ENCODE peak calls at places on chromosomes 13 and 19, in six cellular contexts. One of them, this sample, is unnamed.
A peak's percentile ranks its signal among the peaks of the same experiment; 100 is the strongest.

GRCh38 chr13:64347662-64348061 is 2882.5 kb downstream of the PCDH9 start:
- DNase-seq in choroid plexus epithelial cell: peak; percentile 32
- DNase-seq in stomach: no peak
- DNase-seq in cardiac fibroblast: peak; percentile 40
- DNase-seq in uterus: no peak
- DNase-seq in thoracic aorta: no peak
- DNase-seq in this sample: peak; percentile 23

GRCh38 chr19:49331616-49332055 is 3.6 kb upstream of the CD37 start:
- DNase-seq in stomach: peak; percentile 34
- DNase-seq in choroid plexus epithelial cell: peak; percentile 83
- DNase-seq in cardiac fibroblast: peak; percentile 59
- DNase-seq in uterus: no peak
- DNase-seq in thoracic aorta: no peak
- DNase-seq in this sample: no peak

GRCh38 chr13:112248406-112248760 is 127.8 kb upstream of the SPACA7 start:
- DNase-seq in uterus: no peak
- DNase-seq in cardiac fibroblast: no peak
- DNase-seq in thoracic aorta: no peak
- DNase-seq in stomach: no peak
- DNase-seq in choroid plexus epithelial cell: no peak
- DNase-seq in this sample: no peak

GRCh38 chr19:19597809-19598306 is 20.6 kb downstream of the PBX4 start:
- DNase-seq in cardiac fibroblast: peak; percentile 29
- DNase-seq in thoracic aorta: no peak
- DNase-seq in stomach: no peak
- DNase-seq in uterus: no peak
- DNase-seq in choroid plexus epithelial cell: peak; percentile 22
- DNase-seq in this sample: no peak

GRCh38 chr13:66414196-66414800 is 815.8 kb downstream of the PCDH9 start:
- DNase-seq in stomach: no peak
- DNase-seq in cardiac fibroblast: no peak
- DNase-seq in choroid plexus epithelial cell: peak; percentile 15
- DNase-seq in uterus: no peak
- DNase-seq in thoracic aorta: no peak
- DNase-seq in this sample: no peak

GRCh38 chr19:16005925-16006324 is 57.1 kb downstream of the OR10H4 start:
- DNase-seq in choroid plexus epithelial cell: no peak
- DNase-seq in thoracic aorta: no peak
- DNase-seq in cardiac fibroblast: no peak
- DNase-seq in uterus: no peak
- DNase-seq in stomach: no peak
- DNase-seq in this sample: no peak

GRCh38 chr19:13850910-13851753 is 25.8 kb upstream of the NANOS3 start:
- DNase-seq in choroid plexus epithelial cell: peak; percentile 92
- DNase-seq in stomach: peak; percentile 83
- DNase-seq in uterus: peak; percentile 95
- DNase-seq in thoracic aorta: peak; percentile 70
- DNase-seq in cardiac fibroblast: peak; percentile 96
- DNase-seq in this sample: peak; percentile 93

GRCh38 chr19:38386300-38386967 is 1.4 kb downstream of the GGN start:
- DNase-seq in uterus: no peak
- DNase-seq in stomach: no peak
- DNase-seq in choroid plexus epithelial cell: no peak
- DNase-seq in thoracic aorta: no peak
- DNase-seq in cardiac fibroblast: no peak
- DNase-seq in this sample: no peak

GRCh38 chr19:2462635-2463421 is 6.1 kb upstream of the LMNB2 start:
- DNase-seq in thoracic aorta: peak; percentile 38
- DNase-seq in cardiac fibroblast: peak; percentile 96
- DNase-seq in uterus: peak; percentile 90
- DNase-seq in stomach: peak; percentile 83
- DNase-seq in choroid plexus epithelial cell: peak; percentile 96
- DNase-seq in this sample: peak; percentile 90

GRCh38 chr13:37476874-37477273 is 121.7 kb downstream of the POSTN start:
- DNase-seq in stomach: no peak
- DNase-seq in choroid plexus epithelial cell: peak; percentile 23
- DNase-seq in cardiac fibroblast: peak; percentile 51
- DNase-seq in uterus: no peak
- DNase-seq in thoracic aorta: no peak
- DNase-seq in this sample: no peak

GRCh38 chr13:43785166-43785680 is 1.5 kb downstream of the ENOX1 start:
- DNase-seq in choroid plexus epithelial cell: no peak
- DNase-seq in cardiac fibroblast: no peak
- DNase-seq in uterus: no peak
- DNase-seq in thoracic aorta: no peak
- DNase-seq in stomach: no peak
- DNase-seq in this sample: no peak

GRCh38 chr19:53308339-53308811 is 25.2 kb upstream of the ZNF845 start:
- DNase-seq in cardiac fibroblast: peak; percentile 38
- DNase-seq in uterus: no peak
- DNase-seq in thoracic aorta: no peak
- DNase-seq in choroid plexus epithelial cell: peak; percentile 37
- DNase-seq in stomach: no peak
- DNase-seq in this sample: no peak

GRCh38 chr19:42290523-42291436 is 11.2 kb upstream of the PRR19 start:
- DNase-seq in thoracic aorta: no peak
- DNase-seq in choroid plexus epithelial cell: no peak
- DNase-seq in cardiac fibroblast: no peak
- DNase-seq in stomach: no peak
- DNase-seq in uterus: no peak
- DNase-seq in this sample: no peak
- TF ChIP-seq CTCF in thoracic aorta: peak; percentile 48
- TF ChIP-seq CTCF in choroid plexus epithelial cell: peak; percentile 38
- TF ChIP-seq CTCF in cardiac fibroblast: peak; percentile 53
- TF ChIP-seq CTCF in stomach: no peak
- TF ChIP-seq CTCF in uterus: no peak
- TF ChIP-seq CTCF in this sample: peak; percentile 68

GRCh38 chr13:42063105-42063504 is 14.7 kb downstream of the DGKH start:
- DNase-seq in stomach: no peak
- DNase-seq in cardiac fibroblast: no peak
- DNase-seq in uterus: no peak
- DNase-seq in choroid plexus epithelial cell: no peak
- DNase-seq in thoracic aorta: no peak
- DNase-seq in this sample: no peak
- H3K4me3 ChIP-seq in stomach: no peak overlapping the region
- H3K4me3 ChIP-seq in cardiac fibroblast: no peak overlapping the region
- H3K4me3 ChIP-seq in uterus: no peak overlapping the region
- H3K4me3 ChIP-seq in choroid plexus epithelial cell: no peak overlapping the region
- H3K4me3 ChIP-seq in thoracic aorta: no peak overlapping the region
- H3K4me3 ChIP-seq in this sample: no peak overlapping the region

GRCh38 chr19:47511128-47511517 is 3.7 kb downstream of the NAPA start:
- DNase-seq in stomach: peak; percentile 65
- DNase-seq in thoracic aorta: no peak
- DNase-seq in choroid plexus epithelial cell: no peak
- DNase-seq in uterus: peak; percentile 86
- DNase-seq in cardiac fibroblast: no peak
- DNase-seq in this sample: no peak
- TF ChIP-seq CTCF in stomach: no peak
- TF ChIP-seq CTCF in thoracic aorta: no peak
- TF ChIP-seq CTCF in choroid plexus epithelial cell: no peak
- TF ChIP-seq CTCF in uterus: no peak
- TF ChIP-seq CTCF in cardiac fibroblast: no peak
- TF ChIP-seq CTCF in this sample: no peak

GRCh38 chr19:6238256-6238642 is 41.5 kb downstream of the MLLT1 start:
- DNase-seq in cardiac fibroblast: no peak
- DNase-seq in thoracic aorta: no peak
- DNase-seq in stomach: no peak
- DNase-seq in uterus: no peak
- DNase-seq in choroid plexus epithelial cell: peak; percentile 55
- DNase-seq in this sample: no peak

GRCh38 chr19:6241056-6241455 is 38.7 kb downstream of the MLLT1 start:
- DNase-seq in thoracic aorta: no peak
- DNase-seq in stomach: no peak
- DNase-seq in uterus: no peak
- DNase-seq in cardiac fibroblast: no peak
- DNase-seq in choroid plexus epithelial cell: no peak
- DNase-seq in this sample: no peak

GRCh38 chr19:6239871-6240676 is 39.7 kb downstream of the MLLT1 start:
- DNase-seq in cardiac fibroblast: no peak
- DNase-seq in uterus: no peak
- DNase-seq in stomach: no peak
- DNase-seq in thoracic aorta: no peak
- DNase-seq in choroid plexus epithelial cell: no peak
- DNase-seq in this sample: no peak

GRCh38 chr19:6238643-6239281 is 41.0 kb downstream of the MLLT1 start:
- DNase-seq in uterus: peak; percentile 70
- DNase-seq in stomach: peak; percentile 73
- DNase-seq in choroid plexus epithelial cell: peak; percentile 58
- DNase-seq in cardiac fibroblast: peak; percentile 33
- DNase-seq in thoracic aorta: no peak
- DNase-seq in this sample: no peak

GRCh38 chr19:6239401-6239844 is 40.4 kb downstream of the MLLT1 start:
- DNase-seq in thoracic aorta: no peak
- DNase-seq in cardiac fibroblast: peak; percentile 51
- DNase-seq in uterus: no peak
- DNase-seq in choroid plexus epithelial cell: no peak
- DNase-seq in stomach: peak; percentile 66
- DNase-seq in this sample: no peak
- H3K4me3 ChIP-seq in thoracic aorta: peak overlapping the region; percentile 44
- H3K4me3 ChIP-seq in cardiac fibroblast: no peak overlapping the region
- H3K4me3 ChIP-seq in uterus: no peak overlapping the region
- H3K4me3 ChIP-seq in choroid plexus epithelial cell: no peak overlapping the region
- H3K4me3 ChIP-seq in stomach: no peak overlapping the region
- H3K4me3 ChIP-seq in this sample: no peak overlapping the region

GRCh38 chr13:47603365-47603764 is 397.7 kb downstream of the SUCLA2 start:
- DNase-seq in cardiac fibroblast: no peak
- DNase-seq in stomach: no peak
- DNase-seq in uterus: no peak
- DNase-seq in thoracic aorta: no peak
- DNase-seq in choroid plexus epithelial cell: peak; percentile 47
- DNase-seq in this sample: no peak

GRCh38 chr13:47594833-47595232 is 406.2 kb downstream of the SUCLA2 start:
- DNase-seq in thoracic aorta: no peak
- DNase-seq in uterus: no peak
- DNase-seq in cardiac fibroblast: peak; percentile 19
- DNase-seq in choroid plexus epithelial cell: peak; percentile 35
- DNase-seq in stomach: no peak
- DNase-seq in this sample: no peak

GRCh38 chr13:47598340-47598911 is 402.6 kb downstream of the SUCLA2 start:
- DNase-seq in cardiac fibroblast: peak; percentile 24
- DNase-seq in stomach: no peak
- DNase-seq in thoracic aorta: no peak
- DNase-seq in uterus: no peak
- DNase-seq in choroid plexus epithelial cell: peak; percentile 36
- DNase-seq in this sample: no peak
- TF ChIP-seq CTCF in cardiac fibroblast: peak; percentile 15
- TF ChIP-seq CTCF in stomach: no peak
- TF ChIP-seq CTCF in thoracic aorta: no peak
- TF ChIP-seq CTCF in uterus: no peak
- TF ChIP-seq CTCF in choroid plexus epithelial cell: peak; percentile 39
- TF ChIP-seq CTCF in this sample: peak; percentile 38

DNA sequence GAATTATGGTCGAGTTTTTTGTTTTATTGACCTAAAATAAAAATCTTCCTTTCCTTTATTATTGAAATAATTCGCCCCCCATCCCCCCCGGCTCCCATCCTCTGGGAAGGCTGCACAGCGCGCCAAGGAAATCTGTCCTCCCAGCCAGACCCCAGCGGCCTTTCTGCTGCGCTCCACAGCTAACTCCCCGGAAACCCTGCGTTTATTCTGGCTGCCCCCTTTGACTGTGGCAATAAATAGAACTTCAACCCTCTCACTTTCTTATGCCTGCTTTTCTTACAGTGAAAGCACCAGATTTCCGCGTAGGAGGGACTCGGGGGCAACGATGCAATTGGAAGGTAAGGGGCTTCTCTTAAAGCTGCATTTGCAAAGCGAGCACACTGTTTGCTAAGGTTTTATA is 9.7 kb upstream of the C19orf12 start:
- DNase-seq in cardiac fibroblast: no peak
- DNase-seq in uterus: no peak
- DNase-seq in thoracic aorta: no peak
- DNase-seq in choroid plexus epithelial cell: no peak
- DNase-seq in stomach: no peak
- DNase-seq in this sample: no peak
- H3K4me3 ChIP-seq in cardiac fibroblast: peak overlapping the region; percentile 23
- H3K4me3 ChIP-seq in uterus: no peak overlapping the region
- H3K4me3 ChIP-seq in thoracic aorta: peak overlapping the region; percentile 64
- H3K4me3 ChIP-seq in choroid plexus epithelial cell: no peak overlapping the region
- H3K4me3 ChIP-seq in stomach: peak overlapping the region; percentile 44
- H3K4me3 ChIP-seq in this sample: peak overlapping the region; percentile 45

GRCh38 chr19:45630463-45630862 is 8.7 kb downstream of the EML2 start:
- DNase-seq in cardiac fibroblast: peak; percentile 97
- DNase-seq in choroid plexus epithelial cell: peak; percentile 83
- DNase-seq in stomach: no peak
- DNase-seq in uterus: no peak
- DNase-seq in thoracic aorta: no peak
- DNase-seq in this sample: peak; percentile 54
- TF ChIP-seq CTCF in cardiac fibroblast: no peak
- TF ChIP-seq CTCF in choroid plexus epithelial cell: no peak
- TF ChIP-seq CTCF in stomach: no peak
- TF ChIP-seq CTCF in uterus: no peak
- TF ChIP-seq CTCF in thoracic aorta: no peak
- TF ChIP-seq CTCF in this sample: no peak

This sample was measured in retinal pigment epithelial cell.